ENCODE peak calls at places on chromosomes 13 and 19, in five cellular contexts. One of them, this sample, is unnamed.

GRCh38 chr19:10214784-10215183 is 16.3 kb downstream of the S1PR2 start:
- DNase-seq in GDM1: no peak
- DNase-seq in nucleus accumbens: no peak
- DNase-seq in cardiac septum: no peak
- DNase-seq in AG08396: no peak
- DNase-seq in this sample: no peak

GRCh38 chr13:95033890-95034289 is 267.4 kb downstream of the ABCC4 start:
- DNase-seq in GDM1: no peak
- DNase-seq in nucleus accumbens: no peak
- DNase-seq in cardiac septum: no peak
- DNase-seq in AG08396: no peak
- DNase-seq in this sample: no peak

GRCh38 chr19:23986623-23987022 is 71.9 kb downstream of the ZNF726 start:
- DNase-seq in GDM1: no peak
- DNase-seq in nucleus accumbens: no peak
- DNase-seq in cardiac septum: no peak
- DNase-seq in AG08396: no peak
- DNase-seq in this sample: no peak

GRCh38 chr13:99693812-99694211 is 192.5 kb downstream of the TM9SF2 start:
- DNase-seq in GDM1: no peak
- DNase-seq in nucleus accumbens: no peak
- DNase-seq in cardiac septum: no peak
- DNase-seq in AG08396: no peak
- DNase-seq in this sample: no peak

GRCh38 chr13:33556828-33557227 is 261.1 kb upstream of the RFC3 start:
- DNase-seq in GDM1: no peak
- DNase-seq in nucleus accumbens: no peak
- DNase-seq in cardiac septum: no peak
- DNase-seq in AG08396: no peak
- DNase-seq in this sample: no peak

GRCh38 chr19:8085606-8086464 is 33.3 kb downstream of the CCL25 start:
- DNase-seq in GDM1: no peak
- DNase-seq in nucleus accumbens: no peak
- DNase-seq in cardiac septum: no peak
- DNase-seq in AG08396: no peak
- DNase-seq in this sample: no peak

GRCh38 chr13:71877280-71877653 is 10.3 kb upstream of the DACH1 start:
- DNase-seq in GDM1: no peak
- DNase-seq in nucleus accumbens: no peak
- DNase-seq in cardiac septum: no peak
- DNase-seq in AG08396: no peak
- DNase-seq in this sample: no peak

GRCh38 chr13:114004416-114005205 is 30.7 kb upstream of the C13orf46 start:
- DNase-seq in GDM1: no peak
- DNase-seq in nucleus accumbens: no peak
- DNase-seq in cardiac septum: no peak
- DNase-seq in AG08396: no peak
- DNase-seq in this sample: no peak

GRCh38 chr19:42255766-42256750 is 1.1 kb upstream of the ERF start:
- DNase-seq in GDM1: no peak
- DNase-seq in nucleus accumbens: peak; percentile 29
- DNase-seq in cardiac septum: peak; percentile 78
- DNase-seq in AG08396: peak; percentile 31
- DNase-seq in this sample: no peak

GRCh38 chr13:80121038-80121437 is 219.9 kb downstream of the SPRY2 start:
- DNase-seq in GDM1: no peak
- DNase-seq in nucleus accumbens: no peak
- DNase-seq in cardiac septum: no peak
- DNase-seq in AG08396: no peak
- DNase-seq in this sample: no peak

GRCh38 chr13:113938246-113938645 is 35.6 kb downstream of the C13orf46 start:
- DNase-seq in GDM1: no peak
- DNase-seq in nucleus accumbens: no peak
- DNase-seq in cardiac septum: no peak
- DNase-seq in AG08396: no peak
- DNase-seq in this sample: no peak

GRCh38 chr19:1811942-1812425 is at the start of gene ATP8B3:
- DNase-seq in GDM1: no peak
- DNase-seq in nucleus accumbens: no peak
- DNase-seq in cardiac septum: no peak
- DNase-seq in AG08396: peak; percentile 100
- DNase-seq in this sample: no peak

GRCh38 chr19:56404705-56405056 is 549 bp downstream of the ZNF583 start:
- DNase-seq in GDM1: no peak
- DNase-seq in nucleus accumbens: no peak
- DNase-seq in cardiac septum: no peak
- DNase-seq in AG08396: no peak
- DNase-seq in this sample: no peak

GRCh38 chr13:111068009-111068350 is 47.1 kb upstream of the ARHGEF7 start:
- DNase-seq in GDM1: no peak
- DNase-seq in nucleus accumbens: no peak
- DNase-seq in cardiac septum: no peak
- DNase-seq in AG08396: no peak
- DNase-seq in this sample: no peak

GRCh38 chr19:35363001-35363590 is 4.8 kb downstream of the FFAR3 start:
- DNase-seq in GDM1: no peak
- DNase-seq in nucleus accumbens: no peak
- DNase-seq in cardiac septum: no peak
- DNase-seq in AG08396: no peak
- DNase-seq in this sample: peak; percentile 24

GRCh38 chr19:4556574-4557185 is 2.8 kb downstream of the SEMA6B start:
- DNase-seq in GDM1: no peak
- DNase-seq in nucleus accumbens: no peak
- DNase-seq in cardiac septum: no peak
- DNase-seq in AG08396: peak; percentile 89
- DNase-seq in this sample: no peak

GRCh38 chr19:31448221-31448657 is 99.0 kb upstream of the TSHZ3 start:
- DNase-seq in GDM1: no peak
- DNase-seq in nucleus accumbens: no peak
- DNase-seq in cardiac septum: peak; percentile 76
- DNase-seq in AG08396: peak; percentile 86
- DNase-seq in this sample: no peak

GRCh38 chr19:54373781-54374266 is 9.1 kb upstream of the LAIR1 start:
- DNase-seq in GDM1: no peak
- DNase-seq in nucleus accumbens: no peak
- DNase-seq in cardiac septum: peak; percentile 82
- DNase-seq in AG08396: no peak
- DNase-seq in this sample: no peak

GRCh38 chr13:59643906-59644626 is 519.7 kb downstream of the DIAPH3 start:
- DNase-seq in GDM1: no peak
- DNase-seq in nucleus accumbens: no peak
- DNase-seq in cardiac septum: no peak
- DNase-seq in AG08396: no peak
- DNase-seq in this sample: no peak

GRCh38 chr19:46976845-46977320 is 42.8 kb upstream of the NPAS1 start:
- DNase-seq in GDM1: no peak
- DNase-seq in nucleus accumbens: no peak
- DNase-seq in cardiac septum: no peak
- DNase-seq in AG08396: peak; percentile 74
- DNase-seq in this sample: no peak

GRCh38 chr19:40594251-40594650 is 6.9 kb upstream of the LTBP4 start:
- DNase-seq in GDM1: no peak
- DNase-seq in nucleus accumbens: no peak
- DNase-seq in cardiac septum: no peak
- DNase-seq in AG08396: peak; percentile 59
- DNase-seq in this sample: no peak

GRCh38 chr19:15631817-15632216 is 8.9 kb upstream of the CYP4F3 start:
- DNase-seq in GDM1: no peak
- DNase-seq in nucleus accumbens: no peak
- DNase-seq in cardiac septum: no peak
- DNase-seq in AG08396: peak; percentile 22
- DNase-seq in this sample: no peak

GRCh38 chr13:26541041-26541440 is 16.4 kb upstream of the WASF3 start:
- DNase-seq in GDM1: no peak
- DNase-seq in nucleus accumbens: no peak
- DNase-seq in cardiac septum: no peak
- DNase-seq in AG08396: no peak
- DNase-seq in this sample: no peak

GRCh38 chr13:105363747-105364177 is 1171.7 kb downstream of the EFNB2 start:
- DNase-seq in GDM1: no peak
- DNase-seq in nucleus accumbens: no peak
- DNase-seq in cardiac septum: no peak
- DNase-seq in AG08396: no peak
- DNase-seq in this sample: no peak